ENCODE peak calls at places on chromosomes 13 and 19, in five cellular contexts. One of them, this sample, is unnamed.

GRCh38 chr13:92967923-92968322 is 258.7 kb upstream of the GPC6 start:
- DNase-seq in astrocyte of the spinal cord: peak
- DNase-seq in lower leg skin: no peak
- DNase-seq in pancreas: no peak
- DNase-seq in Karpas-422: no peak
- DNase-seq in this sample: no peak

GRCh38 chr13:62358646-62358932 is 942.9 kb upstream of the PCDH20 start:
- DNase-seq in lower leg skin: no peak
- DNase-seq in pancreas: no peak
- DNase-seq in astrocyte of the spinal cord: no peak
- DNase-seq in Karpas-422: no peak
- DNase-seq in this sample: no peak

GRCh38 chr13:101661839-101662238 is 209.4 kb downstream of the ITGBL1 start:
- DNase-seq in pancreas: no peak
- DNase-seq in astrocyte of the spinal cord: no peak
- DNase-seq in Karpas-422: no peak
- DNase-seq in lower leg skin: no peak
- DNase-seq in this sample: no peak

GRCh38 chr13:30331331-30331771 is 24.0 kb upstream of the KATNAL1 start:
- DNase-seq in astrocyte of the spinal cord: no peak
- DNase-seq in lower leg skin: no peak
- DNase-seq in pancreas: no peak
- DNase-seq in Karpas-422: peak
- DNase-seq in this sample: no peak

GRCh38 chr13:93620366-93620765 is 393.8 kb downstream of the GPC6 start:
- DNase-seq in astrocyte of the spinal cord: peak
- DNase-seq in pancreas: no peak
- DNase-seq in lower leg skin: no peak
- DNase-seq in Karpas-422: no peak
- DNase-seq in this sample: no peak

GRCh38 chr13:92172191-92172590 is 773.8 kb downstream of the GPC5 start:
- DNase-seq in Karpas-422: no peak
- DNase-seq in lower leg skin: no peak
- DNase-seq in pancreas: no peak
- DNase-seq in astrocyte of the spinal cord: peak
- DNase-seq in this sample: no peak

GRCh38 chr19:50313812-50314536 is 15.2 kb downstream of the KCNC3 start:
- DNase-seq in lower leg skin: no peak
- DNase-seq in pancreas: no peak
- DNase-seq in Karpas-422: peak
- DNase-seq in astrocyte of the spinal cord: no peak
- DNase-seq in this sample: no peak

GRCh38 chr13:21130116-21130515 is 46.2 kb downstream of the SKA3 start:
- DNase-seq in Karpas-422: no peak
- DNase-seq in lower leg skin: no peak
- DNase-seq in astrocyte of the spinal cord: no peak
- DNase-seq in pancreas: no peak
- DNase-seq in this sample: no peak

GRCh38 chr13:32323912-32324311 is 8.6 kb downstream of the BRCA2 start:
- DNase-seq in lower leg skin: no peak
- DNase-seq in pancreas: no peak
- DNase-seq in Karpas-422: no peak
- DNase-seq in astrocyte of the spinal cord: peak
- DNase-seq in this sample: no peak

GRCh38 chr13:103528437-103528836 is 462.2 kb upstream of the SLC10A2 start:
- DNase-seq in Karpas-422: no peak
- DNase-seq in pancreas: no peak
- DNase-seq in lower leg skin: no peak
- DNase-seq in astrocyte of the spinal cord: no peak
- DNase-seq in this sample: no peak

GRCh38 chr13:66224644-66225043 is 1005.5 kb downstream of the PCDH9 start:
- DNase-seq in Karpas-422: no peak
- DNase-seq in pancreas: no peak
- DNase-seq in lower leg skin: no peak
- DNase-seq in astrocyte of the spinal cord: no peak
- DNase-seq in this sample: no peak

GRCh38 chr13:80753951-80754350 is 413.0 kb upstream of the SPRY2 start:
- DNase-seq in Karpas-422: no peak
- DNase-seq in astrocyte of the spinal cord: no peak
- DNase-seq in lower leg skin: no peak
- DNase-seq in pancreas: no peak
- DNase-seq in this sample: no peak

GRCh38 chr19:32130241-32130753 is 215.1 kb upstream of the ZNF507 start:
- DNase-seq in astrocyte of the spinal cord: no peak
- DNase-seq in Karpas-422: no peak
- DNase-seq in lower leg skin: no peak
- DNase-seq in pancreas: no peak
- DNase-seq in this sample: no peak

GRCh38 chr19:12098040-12098439 is 33.5 kb downstream of the ZNF844 start:
- DNase-seq in astrocyte of the spinal cord: no peak
- DNase-seq in Karpas-422: no peak
- DNase-seq in pancreas: no peak
- DNase-seq in lower leg skin: peak
- DNase-seq in this sample: no peak

GRCh38 chr13:66195238-66195637 is 1034.9 kb downstream of the PCDH9 start:
- DNase-seq in lower leg skin: no peak
- DNase-seq in astrocyte of the spinal cord: no peak
- DNase-seq in Karpas-422: no peak
- DNase-seq in pancreas: no peak
- DNase-seq in this sample: no peak

GRCh38 chr13:34462843-34463242 is 479.2 kb upstream of the NBEA start:
- DNase-seq in lower leg skin: no peak
- DNase-seq in pancreas: no peak
- DNase-seq in Karpas-422: no peak
- DNase-seq in astrocyte of the spinal cord: peak
- DNase-seq in this sample: no peak

GRCh38 chr13:19725320-19725719 is 57.4 kb downstream of the PSPC1 start:
- DNase-seq in pancreas: no peak
- DNase-seq in astrocyte of the spinal cord: no peak
- DNase-seq in Karpas-422: no peak
- DNase-seq in lower leg skin: no peak
- DNase-seq in this sample: no peak

GRCh38 chr19:23312515-23312914 is 62.3 kb upstream of the ZNF724 start:
- DNase-seq in pancreas: no peak
- DNase-seq in astrocyte of the spinal cord: no peak
- DNase-seq in Karpas-422: no peak
- DNase-seq in lower leg skin: no peak
- DNase-seq in this sample: no peak

GRCh38 chr19:33442706-33443105 is 69.2 kb downstream of the CEBPG start:
- DNase-seq in astrocyte of the spinal cord: no peak
- DNase-seq in Karpas-422: no peak
- DNase-seq in pancreas: no peak
- DNase-seq in lower leg skin: no peak
- DNase-seq in this sample: no peak

GRCh38 chr19:48836089-48837017 is at the start of gene HSD17B14:
- DNase-seq in Karpas-422: peak
- DNase-seq in pancreas: no peak
- DNase-seq in lower leg skin: no peak
- DNase-seq in astrocyte of the spinal cord: peak
- DNase-seq in this sample: peak

GRCh38 chr19:42053037-42053935 is 16.7 kb downstream of the GRIK5 start:
- DNase-seq in pancreas: no peak
- DNase-seq in lower leg skin: no peak
- DNase-seq in astrocyte of the spinal cord: no peak
- DNase-seq in Karpas-422: no peak
- DNase-seq in this sample: peak
- H3K4me3 ChIP-seq in pancreas: no peak
- H3K4me3 ChIP-seq in lower leg skin: no peak
- H3K4me3 ChIP-seq in astrocyte of the spinal cord: no peak
- H3K4me3 ChIP-seq in Karpas-422: no peak
- H3K4me3 ChIP-seq in this sample: no peak

GRCh38 chr19:18522124-18522861 is 423 bp upstream of the ELL start:
- DNase-seq in lower leg skin: peak
- DNase-seq in astrocyte of the spinal cord: peak
- DNase-seq in Karpas-422: peak
- DNase-seq in pancreas: peak
- DNase-seq in this sample: peak
- H3K4me3 ChIP-seq in lower leg skin: no peak
- H3K4me3 ChIP-seq in astrocyte of the spinal cord: no peak
- H3K4me3 ChIP-seq in Karpas-422: peak
- H3K4me3 ChIP-seq in pancreas: peak
- H3K4me3 ChIP-seq in this sample: peak

GRCh38 chr19:47186337-47187022 is 44.5 kb downstream of the BBC3 start:
- DNase-seq in lower leg skin: no peak
- DNase-seq in pancreas: no peak
- DNase-seq in Karpas-422: no peak
- DNase-seq in astrocyte of the spinal cord: no peak
- DNase-seq in this sample: no peak
- H3K4me3 ChIP-seq in lower leg skin: no peak
- H3K4me3 ChIP-seq in pancreas: no peak
- H3K4me3 ChIP-seq in Karpas-422: no peak
- H3K4me3 ChIP-seq in astrocyte of the spinal cord: no peak
- H3K4me3 ChIP-seq in this sample: no peak

GRCh38 chr19:3708207-3708931 is at the start of gene TJP3:
- DNase-seq in astrocyte of the spinal cord: no peak
- DNase-seq in Karpas-422: no peak
- DNase-seq in lower leg skin: no peak
- DNase-seq in pancreas: peak
- DNase-seq in this sample: peak
- H3K4me3 ChIP-seq in astrocyte of the spinal cord: no peak
- H3K4me3 ChIP-seq in Karpas-422: no peak
- H3K4me3 ChIP-seq in lower leg skin: no peak
- H3K4me3 ChIP-seq in pancreas: no peak
- H3K4me3 ChIP-seq in this sample: peak

GRCh38 chr19:19447536-19448237 is 42.2 kb downstream of the GATAD2A start:
- DNase-seq in pancreas: no peak
- DNase-seq in lower leg skin: no peak
- DNase-seq in astrocyte of the spinal cord: no peak
- DNase-seq in Karpas-422: no peak
- DNase-seq in this sample: no peak

GRCh38 chr19:19448238-19448544 is 42.7 kb downstream of the GATAD2A start:
- DNase-seq in pancreas: no peak
- DNase-seq in astrocyte of the spinal cord: no peak
- DNase-seq in Karpas-422: no peak
- DNase-seq in lower leg skin: no peak
- DNase-seq in this sample: no peak

GRCh38 chr19:19453129-19453461 is 47.6 kb downstream of the GATAD2A start:
- DNase-seq in lower leg skin: no peak
- DNase-seq in astrocyte of the spinal cord: no peak
- DNase-seq in Karpas-422: no peak
- DNase-seq in pancreas: no peak
- DNase-seq in this sample: no peak

GRCh38 chr19:19451429-19452240 is 46.2 kb downstream of the GATAD2A start:
- DNase-seq in Karpas-422: no peak
- DNase-seq in astrocyte of the spinal cord: no peak
- DNase-seq in lower leg skin: no peak
- DNase-seq in pancreas: no peak
- DNase-seq in this sample: no peak

DNA sequence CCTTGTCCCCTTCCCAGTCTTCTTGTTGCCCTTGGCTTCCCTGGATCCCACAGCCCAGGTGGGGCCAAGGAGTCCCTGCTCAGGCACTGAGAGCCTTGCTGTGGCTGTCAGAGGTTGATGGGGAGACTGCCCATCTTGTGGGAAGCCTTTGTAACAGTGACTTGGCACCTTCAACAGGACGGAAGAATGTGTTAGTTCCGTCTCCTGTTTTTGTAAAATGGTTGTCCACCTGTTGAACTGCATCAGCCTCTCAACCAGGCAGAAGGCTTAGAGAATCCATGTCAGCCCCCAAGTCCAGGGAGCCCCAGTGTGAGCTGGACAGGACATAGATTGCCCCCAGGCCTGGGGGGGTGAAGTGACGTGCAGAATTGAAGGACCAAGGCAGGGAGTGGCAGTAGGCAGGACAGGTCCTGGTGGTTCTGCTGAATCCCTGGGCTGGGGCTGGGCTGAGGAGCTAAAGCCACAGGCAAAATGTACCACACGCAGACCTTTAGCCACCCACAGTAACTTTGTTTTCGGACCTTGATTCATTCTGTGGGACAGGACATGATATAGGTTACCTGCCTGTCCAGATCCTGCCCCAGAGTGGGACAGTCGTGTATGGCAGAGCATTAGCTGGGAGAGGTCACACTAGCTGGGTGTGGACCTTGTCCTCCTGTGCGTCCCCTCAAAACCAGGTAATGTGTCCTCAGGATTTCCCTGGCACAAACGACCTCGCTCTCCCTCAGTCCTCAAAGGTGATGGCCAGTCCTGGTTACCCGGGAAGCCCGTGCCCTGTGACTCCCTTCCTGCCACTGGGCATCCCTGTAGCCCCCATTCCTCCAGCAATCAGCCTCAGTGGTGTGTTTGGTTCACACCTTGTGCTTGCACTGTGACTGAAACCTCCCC is 47.0 kb downstream of the GATAD2A start:
- DNase-seq in lower leg skin: no peak
- DNase-seq in Karpas-422: no peak
- DNase-seq in pancreas: no peak
- DNase-seq in astrocyte of the spinal cord: no peak
- DNase-seq in this sample: no peak
- H3K4me3 ChIP-seq in lower leg skin: no peak
- H3K4me3 ChIP-seq in Karpas-422: no peak
- H3K4me3 ChIP-seq in pancreas: no peak
- H3K4me3 ChIP-seq in astrocyte of the spinal cord: no peak
- H3K4me3 ChIP-seq in this sample: no peak

GRCh38 chr19:1267441-1268391 is 1.4 kb upstream of the CIRBP start:
- DNase-seq in pancreas: peak
- DNase-seq in lower leg skin: no peak
- DNase-seq in astrocyte of the spinal cord: peak
- DNase-seq in Karpas-422: no peak
- DNase-seq in this sample: no peak

GRCh38 chr19:1266818-1267440 is 2.2 kb upstream of the CIRBP start:
- DNase-seq in Karpas-422: peak
- DNase-seq in lower leg skin: no peak
- DNase-seq in astrocyte of the spinal cord: peak
- DNase-seq in pancreas: peak
- DNase-seq in this sample: no peak

GRCh38 chr19:1269065-1269477 is at the start of gene CIRBP:
- DNase-seq in pancreas: peak
- DNase-seq in astrocyte of the spinal cord: peak
- DNase-seq in lower leg skin: peak
- DNase-seq in Karpas-422: peak
- DNase-seq in this sample: peak

GRCh38 chr19:1269478-1270167 is 491 bp downstream of the CIRBP start:
- DNase-seq in astrocyte of the spinal cord: peak
- DNase-seq in Karpas-422: peak
- DNase-seq in lower leg skin: peak
- DNase-seq in pancreas: peak
- DNase-seq in this sample: peak

GRCh38 chr19:1268392-1269064 is 604 bp upstream of the CIRBP start:
- DNase-seq in Karpas-422: no peak
- DNase-seq in lower leg skin: no peak
- DNase-seq in pancreas: peak
- DNase-seq in astrocyte of the spinal cord: no peak
- DNase-seq in this sample: peak
- H3K4me3 ChIP-seq in Karpas-422: peak
- H3K4me3 ChIP-seq in lower leg skin: no peak
- H3K4me3 ChIP-seq in pancreas: no peak
- H3K4me3 ChIP-seq in astrocyte of the spinal cord: no peak
- H3K4me3 ChIP-seq in this sample: no peak